ENCODE peak calls at places on chromosomes 2 and 18, in nine cellular contexts. One of them, this sample, is unnamed. For H3K27me3, the result is how much of the 10 kb centered on the place peaks cover.

GRCh38 chr2:68715353-68716041 is 19.1 kb upstream of the ARHGAP25 start:
- DNase-seq in right cardiac atrium: no peak
- DNase-seq in MM.1S: peak
- DNase-seq in fibroblast of lung: peak
- DNase-seq in colonic mucosa: peak
- DNase-seq in heart right ventricle: no peak
- DNase-seq in mesendoderm: peak
- DNase-seq in SJCRH30: peak
- DNase-seq in tibial nerve: peak
- DNase-seq in this sample: no peak

GRCh38 chr18:23176701-23177432 is 41.6 kb downstream of the CABLES1 start:
- DNase-seq in heart right ventricle: no peak
- DNase-seq in colonic mucosa: no peak
- DNase-seq in MM.1S: no peak
- DNase-seq in SJCRH30: no peak
- DNase-seq in mesendoderm: no peak
- DNase-seq in tibial nerve: no peak
- DNase-seq in right cardiac atrium: no peak
- DNase-seq in fibroblast of lung: no peak
- DNase-seq in this sample: no peak

GRCh38 chr18:48342125-48342524 is 67.1 kb downstream of the ZBTB7C start:
- DNase-seq in MM.1S: no peak
- DNase-seq in right cardiac atrium: peak
- DNase-seq in heart right ventricle: peak
- DNase-seq in tibial nerve: no peak
- DNase-seq in mesendoderm: no peak
- DNase-seq in colonic mucosa: no peak
- DNase-seq in fibroblast of lung: no peak
- DNase-seq in SJCRH30: no peak
- DNase-seq in this sample: no peak

GRCh38 chr2:134207589-134208209 is 46.2 kb upstream of the MGAT5 start:
- DNase-seq in heart right ventricle: peak
- DNase-seq in MM.1S: peak
- DNase-seq in mesendoderm: peak
- DNase-seq in tibial nerve: peak
- DNase-seq in colonic mucosa: peak
- DNase-seq in right cardiac atrium: peak
- DNase-seq in SJCRH30: peak
- DNase-seq in fibroblast of lung: peak
- DNase-seq in this sample: no peak

GRCh38 chr2:172813314-172813888 is 77.8 kb downstream of the RAPGEF4 start:
- DNase-seq in SJCRH30: no peak
- DNase-seq in colonic mucosa: no peak
- DNase-seq in MM.1S: no peak
- DNase-seq in right cardiac atrium: no peak
- DNase-seq in mesendoderm: peak
- DNase-seq in heart right ventricle: no peak
- DNase-seq in fibroblast of lung: peak
- DNase-seq in tibial nerve: no peak
- DNase-seq in this sample: no peak

GRCh38 chr2:218529990-218530389 is 38.2 kb downstream of the USP37 start:
- DNase-seq in mesendoderm: no peak
- DNase-seq in heart right ventricle: no peak
- DNase-seq in tibial nerve: no peak
- DNase-seq in fibroblast of lung: no peak
- DNase-seq in SJCRH30: no peak
- DNase-seq in right cardiac atrium: no peak
- DNase-seq in colonic mucosa: no peak
- DNase-seq in MM.1S: no peak
- DNase-seq in this sample: no peak

GRCh38 chr18:62979172-62979571 is 263.8 kb downstream of the PHLPP1 start:
- DNase-seq in SJCRH30: peak
- DNase-seq in colonic mucosa: no peak
- DNase-seq in fibroblast of lung: peak
- DNase-seq in MM.1S: no peak
- DNase-seq in heart right ventricle: no peak
- DNase-seq in right cardiac atrium: no peak
- DNase-seq in tibial nerve: no peak
- DNase-seq in mesendoderm: no peak
- DNase-seq in this sample: no peak

GRCh38 chr18:64713284-64713683 is 564.4 kb upstream of the LINC00305 start:
- DNase-seq in tibial nerve: no peak
- DNase-seq in MM.1S: peak
- DNase-seq in right cardiac atrium: peak
- DNase-seq in fibroblast of lung: no peak
- DNase-seq in mesendoderm: no peak
- DNase-seq in heart right ventricle: no peak
- DNase-seq in colonic mucosa: no peak
- DNase-seq in SJCRH30: no peak
- DNase-seq in this sample: no peak

GRCh38 chr2:17756629-17757028 is 2.7 kb downstream of the GEN1 start:
- DNase-seq in right cardiac atrium: no peak
- DNase-seq in mesendoderm: no peak
- DNase-seq in tibial nerve: no peak
- DNase-seq in MM.1S: no peak
- DNase-seq in fibroblast of lung: peak
- DNase-seq in SJCRH30: no peak
- DNase-seq in heart right ventricle: no peak
- DNase-seq in colonic mucosa: no peak
- DNase-seq in this sample: no peak

GRCh38 chr18:12403601-12404506 is 3.9 kb upstream of the PRELID3A start:
- DNase-seq in heart right ventricle: no peak
- DNase-seq in colonic mucosa: no peak
- DNase-seq in right cardiac atrium: no peak
- DNase-seq in mesendoderm: no peak
- DNase-seq in SJCRH30: no peak
- DNase-seq in fibroblast of lung: peak
- DNase-seq in tibial nerve: no peak
- DNase-seq in MM.1S: no peak
- DNase-seq in this sample: no peak
- H3K27me3 ChIP-seq in heart right ventricle: under half
- H3K27me3 ChIP-seq in colonic mucosa: under half
- H3K27me3 ChIP-seq in right cardiac atrium: under half
- H3K27me3 ChIP-seq in mesendoderm: under half
- H3K27me3 ChIP-seq in SJCRH30: under half
- H3K27me3 ChIP-seq in fibroblast of lung: under half
- H3K27me3 ChIP-seq in tibial nerve: under half
- H3K27me3 ChIP-seq in MM.1S: under half
- H3K27me3 ChIP-seq in this sample: under half

DNA sequence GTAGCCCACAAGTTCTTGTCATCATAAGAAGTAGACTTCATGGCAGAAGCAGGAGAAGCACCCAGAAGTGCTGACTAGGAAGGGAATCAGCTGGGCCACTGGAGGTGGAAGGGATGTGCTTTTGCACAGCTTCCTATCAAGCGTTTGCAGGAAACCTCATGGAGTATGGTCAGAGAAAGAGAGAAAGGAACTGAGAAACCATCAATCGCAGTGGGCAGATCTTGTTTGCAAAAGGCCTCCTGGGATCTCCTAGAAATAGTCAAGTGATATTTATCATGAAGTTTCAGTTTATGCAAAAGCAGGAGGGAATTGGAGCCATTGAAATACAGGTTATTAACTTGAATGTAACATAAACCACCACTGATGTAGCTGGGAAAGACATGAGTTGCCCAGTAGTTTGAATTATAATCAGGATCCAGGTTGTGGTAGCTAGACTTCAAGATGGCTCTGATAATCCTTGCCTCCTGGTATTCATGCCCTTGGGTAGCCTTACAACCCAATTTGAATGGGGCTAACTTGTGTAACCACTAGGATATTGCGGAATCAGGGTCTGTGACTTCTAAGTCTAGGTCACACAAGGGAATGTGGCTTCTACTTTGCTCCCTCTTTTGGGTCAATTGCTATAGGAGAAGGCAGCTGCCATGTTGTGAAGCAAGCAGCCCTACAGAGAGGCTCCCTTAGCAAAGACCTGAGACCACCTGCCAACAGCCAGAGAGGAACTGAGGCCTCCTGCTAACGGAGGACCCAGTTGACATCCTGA is 69.8 kb upstream of the TCF4 start:
- DNase-seq in fibroblast of lung: no peak
- DNase-seq in right cardiac atrium: no peak
- DNase-seq in heart right ventricle: no peak
- DNase-seq in colonic mucosa: no peak
- DNase-seq in tibial nerve: no peak
- DNase-seq in MM.1S: no peak
- DNase-seq in SJCRH30: no peak
- DNase-seq in mesendoderm: no peak
- DNase-seq in this sample: no peak
- H3K27me3 ChIP-seq in fibroblast of lung: under half
- H3K27me3 ChIP-seq in right cardiac atrium: under half
- H3K27me3 ChIP-seq in heart right ventricle: under half
- H3K27me3 ChIP-seq in colonic mucosa: under half
- H3K27me3 ChIP-seq in tibial nerve: under half
- H3K27me3 ChIP-seq in MM.1S: under half
- H3K27me3 ChIP-seq in SJCRH30: under half
- H3K27me3 ChIP-seq in mesendoderm: under half
- H3K27me3 ChIP-seq in this sample: under half

GRCh38 chr2:231334179-231334930 is 61.2 kb upstream of the B3GNT7 start:
- DNase-seq in SJCRH30: no peak
- DNase-seq in right cardiac atrium: no peak
- DNase-seq in tibial nerve: no peak
- DNase-seq in mesendoderm: no peak
- DNase-seq in colonic mucosa: no peak
- DNase-seq in MM.1S: no peak
- DNase-seq in heart right ventricle: no peak
- DNase-seq in fibroblast of lung: peak
- DNase-seq in this sample: no peak

GRCh38 chr2:231330311-231330710 is 65.2 kb upstream of the B3GNT7 start:
- DNase-seq in heart right ventricle: no peak
- DNase-seq in right cardiac atrium: no peak
- DNase-seq in mesendoderm: no peak
- DNase-seq in MM.1S: no peak
- DNase-seq in tibial nerve: no peak
- DNase-seq in fibroblast of lung: no peak
- DNase-seq in colonic mucosa: no peak
- DNase-seq in SJCRH30: no peak
- DNase-seq in this sample: no peak

GRCh38 chr2:231331533-231331932 is 64.0 kb upstream of the B3GNT7 start:
- DNase-seq in fibroblast of lung: no peak
- DNase-seq in colonic mucosa: no peak
- DNase-seq in mesendoderm: no peak
- DNase-seq in SJCRH30: no peak
- DNase-seq in right cardiac atrium: no peak
- DNase-seq in tibial nerve: no peak
- DNase-seq in MM.1S: no peak
- DNase-seq in heart right ventricle: no peak
- DNase-seq in this sample: no peak

GRCh38 chr2:231332872-231333500 is 62.5 kb upstream of the B3GNT7 start:
- DNase-seq in SJCRH30: no peak
- DNase-seq in fibroblast of lung: peak
- DNase-seq in right cardiac atrium: no peak
- DNase-seq in colonic mucosa: no peak
- DNase-seq in heart right ventricle: no peak
- DNase-seq in mesendoderm: no peak
- DNase-seq in tibial nerve: no peak
- DNase-seq in MM.1S: no peak
- DNase-seq in this sample: no peak

GRCh38 chr2:231332388-231332787 is 63.1 kb upstream of the B3GNT7 start:
- DNase-seq in tibial nerve: no peak
- DNase-seq in mesendoderm: no peak
- DNase-seq in right cardiac atrium: no peak
- DNase-seq in fibroblast of lung: peak
- DNase-seq in colonic mucosa: no peak
- DNase-seq in SJCRH30: no peak
- DNase-seq in heart right ventricle: no peak
- DNase-seq in MM.1S: no peak
- DNase-seq in this sample: no peak
- H3K27me3 ChIP-seq in tibial nerve: under half
- H3K27me3 ChIP-seq in mesendoderm: under half
- H3K27me3 ChIP-seq in right cardiac atrium: under half
- H3K27me3 ChIP-seq in fibroblast of lung: under half
- H3K27me3 ChIP-seq in colonic mucosa: under half
- H3K27me3 ChIP-seq in SJCRH30: under half
- H3K27me3 ChIP-seq in heart right ventricle: under half
- H3K27me3 ChIP-seq in MM.1S: under half
- H3K27me3 ChIP-seq in this sample: under half

DNA sequence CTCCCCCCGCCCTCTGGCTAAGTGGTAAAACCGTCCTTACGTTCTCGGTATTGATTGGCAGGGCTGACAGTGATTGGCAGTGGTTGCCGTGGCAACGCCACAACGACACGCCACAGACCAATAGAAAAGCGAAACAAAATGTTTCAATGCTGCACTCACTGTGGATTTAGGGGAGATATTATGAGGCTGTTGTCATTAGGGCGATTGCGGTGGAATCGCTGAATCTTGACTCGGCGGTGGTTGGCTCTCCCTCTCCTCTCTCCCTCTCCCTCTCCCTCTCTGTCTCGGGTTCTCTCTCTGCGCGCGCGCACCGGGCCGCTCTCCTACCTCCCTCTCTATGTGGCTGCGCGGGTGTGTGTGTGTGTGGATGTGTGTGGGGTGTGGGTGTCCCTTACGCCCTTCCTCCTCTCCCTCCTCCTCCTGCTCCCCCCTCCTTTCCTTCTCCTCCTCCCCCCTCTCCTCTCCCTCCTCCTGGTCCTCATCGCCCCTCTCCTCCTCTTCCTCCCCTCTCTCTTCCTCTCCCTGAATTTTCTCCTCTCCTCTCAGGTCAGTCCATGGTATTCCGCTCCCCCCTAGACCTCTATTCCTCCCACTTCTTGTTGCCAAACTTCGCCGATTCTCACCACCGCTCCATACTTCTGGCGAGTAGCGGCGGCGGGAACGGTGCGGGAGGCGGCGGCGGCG is at the start of gene SIX3:
- DNase-seq in MM.1S: peak
- DNase-seq in tibial nerve: no peak
- DNase-seq in heart right ventricle: no peak
- DNase-seq in mesendoderm: peak
- DNase-seq in colonic mucosa: no peak
- DNase-seq in fibroblast of lung: peak
- DNase-seq in right cardiac atrium: peak
- DNase-seq in SJCRH30: no peak
- DNase-seq in this sample: no peak
- H3K27me3 ChIP-seq in MM.1S: half or more
- H3K27me3 ChIP-seq in tibial nerve: under half
- H3K27me3 ChIP-seq in heart right ventricle: half or more
- H3K27me3 ChIP-seq in mesendoderm: under half
- H3K27me3 ChIP-seq in colonic mucosa: half or more
- H3K27me3 ChIP-seq in fibroblast of lung: half or more
- H3K27me3 ChIP-seq in right cardiac atrium: under half
- H3K27me3 ChIP-seq in SJCRH30: under half
- H3K27me3 ChIP-seq in this sample: half or more

This sample was measured in suprapubic skin.